ENCODE peak calls at places on chromosomes 4 and X, in ten cellular contexts. One of them, this sample, is unnamed.

GRCh38 chr4:120923201-120923522 is 636 bp upstream of the PRDM5 start:
- ATAC-seq in T-cell: no peak
- ATAC-seq in activated naive CD4-positive, alpha-beta T cell treated with anti-CD3 and anti-CD28 coated beads, Interleukin-2, amount 50 U/mL, for 72 hours: no peak
- ATAC-seq in activated CD8-positive, alpha-beta T cell treated with anti-CD3 and anti-CD28 coated beads, Interleukin-2, amount 10 ng/mL, durations not matched to agents 7 days and 5 days: no peak
- ATAC-seq in activated T-helper 17 cell treated with anti-CD3 and anti-CD28 coated beads, Interleukin-2, amount 50 U/mL, for 72 hours: no peak
- ATAC-seq in central memory CD8-positive, alpha-beta T cell: no peak
- ATAC-seq in body of pancreas: no peak
- ATAC-seq in activated T-cell treated with anti-CD3 and anti-CD28 coated beads, Interleukin-2, amount 50 U/mL, for 72 hours: no peak
- ATAC-seq in effector memory CD8-positive, alpha-beta T cell: no peak
- ATAC-seq in natural killer cell: no peak
- ATAC-seq in this sample: no peak

GRCh38 chr4:153933851-153934688 is 145.2 kb upstream of the SFRP2 start:
- ATAC-seq in natural killer cell: no peak
- ATAC-seq in activated CD8-positive, alpha-beta T cell treated with anti-CD3 and anti-CD28 coated beads, Interleukin-2, amount 10 ng/mL, durations not matched to agents 7 days and 5 days: no peak
- ATAC-seq in T-cell: no peak
- ATAC-seq in activated T-helper 17 cell treated with anti-CD3 and anti-CD28 coated beads, Interleukin-2, amount 50 U/mL, for 72 hours: no peak
- ATAC-seq in activated T-cell treated with anti-CD3 and anti-CD28 coated beads, Interleukin-2, amount 50 U/mL, for 72 hours: no peak
- ATAC-seq in central memory CD8-positive, alpha-beta T cell: no peak
- ATAC-seq in effector memory CD8-positive, alpha-beta T cell: no peak
- ATAC-seq in body of pancreas: peak
- ATAC-seq in activated naive CD4-positive, alpha-beta T cell treated with anti-CD3 and anti-CD28 coated beads, Interleukin-2, amount 50 U/mL, for 72 hours: no peak
- ATAC-seq in this sample: no peak

GRCh38 chr4:57100979-57101629 is 9.1 kb downstream of the IGFBP7 start:
- ATAC-seq in natural killer cell: no peak
- ATAC-seq in activated T-cell treated with anti-CD3 and anti-CD28 coated beads, Interleukin-2, amount 50 U/mL, for 72 hours: no peak
- ATAC-seq in activated T-helper 17 cell treated with anti-CD3 and anti-CD28 coated beads, Interleukin-2, amount 50 U/mL, for 72 hours: no peak
- ATAC-seq in central memory CD8-positive, alpha-beta T cell: no peak
- ATAC-seq in activated naive CD4-positive, alpha-beta T cell treated with anti-CD3 and anti-CD28 coated beads, Interleukin-2, amount 50 U/mL, for 72 hours: no peak
- ATAC-seq in activated CD8-positive, alpha-beta T cell treated with anti-CD3 and anti-CD28 coated beads, Interleukin-2, amount 10 ng/mL, durations not matched to agents 7 days and 5 days: no peak
- ATAC-seq in effector memory CD8-positive, alpha-beta T cell: no peak
- ATAC-seq in T-cell: no peak
- ATAC-seq in body of pancreas: no peak
- ATAC-seq in this sample: no peak

GRCh38 chrX:13373807-13374187 is 53.9 kb upstream of the ATXN3L start:
- ATAC-seq in activated CD8-positive, alpha-beta T cell treated with anti-CD3 and anti-CD28 coated beads, Interleukin-2, amount 10 ng/mL, durations not matched to agents 7 days and 5 days: no peak
- ATAC-seq in effector memory CD8-positive, alpha-beta T cell: no peak
- ATAC-seq in activated T-cell treated with anti-CD3 and anti-CD28 coated beads, Interleukin-2, amount 50 U/mL, for 72 hours: peak
- ATAC-seq in activated naive CD4-positive, alpha-beta T cell treated with anti-CD3 and anti-CD28 coated beads, Interleukin-2, amount 50 U/mL, for 72 hours: no peak
- ATAC-seq in T-cell: no peak
- ATAC-seq in central memory CD8-positive, alpha-beta T cell: no peak
- ATAC-seq in activated T-helper 17 cell treated with anti-CD3 and anti-CD28 coated beads, Interleukin-2, amount 50 U/mL, for 72 hours: peak
- ATAC-seq in body of pancreas: no peak
- ATAC-seq in natural killer cell: no peak
- ATAC-seq in this sample: no peak

GRCh38 chr4:87180767-87181166 is 39.7 kb downstream of the KLHL8 start:
- ATAC-seq in activated T-helper 17 cell treated with anti-CD3 and anti-CD28 coated beads, Interleukin-2, amount 50 U/mL, for 72 hours: no peak
- ATAC-seq in activated CD8-positive, alpha-beta T cell treated with anti-CD3 and anti-CD28 coated beads, Interleukin-2, amount 10 ng/mL, durations not matched to agents 7 days and 5 days: no peak
- ATAC-seq in natural killer cell: no peak
- ATAC-seq in body of pancreas: no peak
- ATAC-seq in T-cell: no peak
- ATAC-seq in central memory CD8-positive, alpha-beta T cell: no peak
- ATAC-seq in effector memory CD8-positive, alpha-beta T cell: no peak
- ATAC-seq in activated T-cell treated with anti-CD3 and anti-CD28 coated beads, Interleukin-2, amount 50 U/mL, for 72 hours: no peak
- ATAC-seq in activated naive CD4-positive, alpha-beta T cell treated with anti-CD3 and anti-CD28 coated beads, Interleukin-2, amount 50 U/mL, for 72 hours: no peak
- ATAC-seq in this sample: no peak

GRCh38 chrX:10017866-10018265 is 50.7 kb downstream of the CLDN34 start:
- ATAC-seq in activated naive CD4-positive, alpha-beta T cell treated with anti-CD3 and anti-CD28 coated beads, Interleukin-2, amount 50 U/mL, for 72 hours: no peak
- ATAC-seq in body of pancreas: no peak
- ATAC-seq in central memory CD8-positive, alpha-beta T cell: no peak
- ATAC-seq in effector memory CD8-positive, alpha-beta T cell: no peak
- ATAC-seq in activated CD8-positive, alpha-beta T cell treated with anti-CD3 and anti-CD28 coated beads, Interleukin-2, amount 10 ng/mL, durations not matched to agents 7 days and 5 days: no peak
- ATAC-seq in activated T-cell treated with anti-CD3 and anti-CD28 coated beads, Interleukin-2, amount 50 U/mL, for 72 hours: no peak
- ATAC-seq in activated T-helper 17 cell treated with anti-CD3 and anti-CD28 coated beads, Interleukin-2, amount 50 U/mL, for 72 hours: no peak
- ATAC-seq in natural killer cell: no peak
- ATAC-seq in T-cell: no peak
- ATAC-seq in this sample: no peak

GRCh38 chr4:99594818-99595217 is 20.2 kb downstream of the MTTP start:
- ATAC-seq in activated CD8-positive, alpha-beta T cell treated with anti-CD3 and anti-CD28 coated beads, Interleukin-2, amount 10 ng/mL, durations not matched to agents 7 days and 5 days: no peak
- ATAC-seq in activated T-cell treated with anti-CD3 and anti-CD28 coated beads, Interleukin-2, amount 50 U/mL, for 72 hours: no peak
- ATAC-seq in central memory CD8-positive, alpha-beta T cell: no peak
- ATAC-seq in T-cell: no peak
- ATAC-seq in body of pancreas: no peak
- ATAC-seq in effector memory CD8-positive, alpha-beta T cell: no peak
- ATAC-seq in activated T-helper 17 cell treated with anti-CD3 and anti-CD28 coated beads, Interleukin-2, amount 50 U/mL, for 72 hours: no peak
- ATAC-seq in natural killer cell: no peak
- ATAC-seq in activated naive CD4-positive, alpha-beta T cell treated with anti-CD3 and anti-CD28 coated beads, Interleukin-2, amount 50 U/mL, for 72 hours: no peak
- ATAC-seq in this sample: no peak

GRCh38 chrX:129323115-129323514 is 200.2 kb downstream of the SMARCA1 start:
- ATAC-seq in effector memory CD8-positive, alpha-beta T cell: no peak
- ATAC-seq in T-cell: no peak
- ATAC-seq in natural killer cell: no peak
- ATAC-seq in activated naive CD4-positive, alpha-beta T cell treated with anti-CD3 and anti-CD28 coated beads, Interleukin-2, amount 50 U/mL, for 72 hours: no peak
- ATAC-seq in central memory CD8-positive, alpha-beta T cell: no peak
- ATAC-seq in activated T-helper 17 cell treated with anti-CD3 and anti-CD28 coated beads, Interleukin-2, amount 50 U/mL, for 72 hours: no peak
- ATAC-seq in activated T-cell treated with anti-CD3 and anti-CD28 coated beads, Interleukin-2, amount 50 U/mL, for 72 hours: no peak
- ATAC-seq in activated CD8-positive, alpha-beta T cell treated with anti-CD3 and anti-CD28 coated beads, Interleukin-2, amount 10 ng/mL, durations not matched to agents 7 days and 5 days: no peak
- ATAC-seq in body of pancreas: no peak
- ATAC-seq in this sample: no peak

GRCh38 chrX:149818652-149819051 is 36.9 kb downstream of the MAGEA9 start:
- ATAC-seq in central memory CD8-positive, alpha-beta T cell: no peak
- ATAC-seq in effector memory CD8-positive, alpha-beta T cell: no peak
- ATAC-seq in activated T-cell treated with anti-CD3 and anti-CD28 coated beads, Interleukin-2, amount 50 U/mL, for 72 hours: peak
- ATAC-seq in activated CD8-positive, alpha-beta T cell treated with anti-CD3 and anti-CD28 coated beads, Interleukin-2, amount 10 ng/mL, durations not matched to agents 7 days and 5 days: no peak
- ATAC-seq in body of pancreas: no peak
- ATAC-seq in activated naive CD4-positive, alpha-beta T cell treated with anti-CD3 and anti-CD28 coated beads, Interleukin-2, amount 50 U/mL, for 72 hours: peak
- ATAC-seq in natural killer cell: no peak
- ATAC-seq in activated T-helper 17 cell treated with anti-CD3 and anti-CD28 coated beads, Interleukin-2, amount 50 U/mL, for 72 hours: peak
- ATAC-seq in T-cell: no peak
- ATAC-seq in this sample: peak

GRCh38 chr4:150251752-150252190 is 173.5 kb downstream of the DCLK2 start:
- ATAC-seq in activated naive CD4-positive, alpha-beta T cell treated with anti-CD3 and anti-CD28 coated beads, Interleukin-2, amount 50 U/mL, for 72 hours: peak
- ATAC-seq in effector memory CD8-positive, alpha-beta T cell: no peak
- ATAC-seq in activated T-cell treated with anti-CD3 and anti-CD28 coated beads, Interleukin-2, amount 50 U/mL, for 72 hours: peak
- ATAC-seq in activated CD8-positive, alpha-beta T cell treated with anti-CD3 and anti-CD28 coated beads, Interleukin-2, amount 10 ng/mL, durations not matched to agents 7 days and 5 days: no peak
- ATAC-seq in T-cell: no peak
- ATAC-seq in central memory CD8-positive, alpha-beta T cell: no peak
- ATAC-seq in body of pancreas: no peak
- ATAC-seq in activated T-helper 17 cell treated with anti-CD3 and anti-CD28 coated beads, Interleukin-2, amount 50 U/mL, for 72 hours: peak
- ATAC-seq in natural killer cell: no peak
- ATAC-seq in this sample: no peak

GRCh38 chr4:150329338-150329737 is 251.1 kb downstream of the DCLK2 start:
- ATAC-seq in activated CD8-positive, alpha-beta T cell treated with anti-CD3 and anti-CD28 coated beads, Interleukin-2, amount 10 ng/mL, durations not matched to agents 7 days and 5 days: no peak
- ATAC-seq in T-cell: no peak
- ATAC-seq in activated naive CD4-positive, alpha-beta T cell treated with anti-CD3 and anti-CD28 coated beads, Interleukin-2, amount 50 U/mL, for 72 hours: no peak
- ATAC-seq in activated T-helper 17 cell treated with anti-CD3 and anti-CD28 coated beads, Interleukin-2, amount 50 U/mL, for 72 hours: no peak
- ATAC-seq in central memory CD8-positive, alpha-beta T cell: no peak
- ATAC-seq in natural killer cell: no peak
- ATAC-seq in body of pancreas: no peak
- ATAC-seq in activated T-cell treated with anti-CD3 and anti-CD28 coated beads, Interleukin-2, amount 50 U/mL, for 72 hours: no peak
- ATAC-seq in effector memory CD8-positive, alpha-beta T cell: no peak
- ATAC-seq in this sample: peak

GRCh38 chr4:77012726-77013125 is 63.1 kb downstream of the CCNI start:
- ATAC-seq in activated CD8-positive, alpha-beta T cell treated with anti-CD3 and anti-CD28 coated beads, Interleukin-2, amount 10 ng/mL, durations not matched to agents 7 days and 5 days: no peak
- ATAC-seq in activated T-helper 17 cell treated with anti-CD3 and anti-CD28 coated beads, Interleukin-2, amount 50 U/mL, for 72 hours: no peak
- ATAC-seq in effector memory CD8-positive, alpha-beta T cell: no peak
- ATAC-seq in body of pancreas: peak
- ATAC-seq in activated T-cell treated with anti-CD3 and anti-CD28 coated beads, Interleukin-2, amount 50 U/mL, for 72 hours: no peak
- ATAC-seq in T-cell: no peak
- ATAC-seq in central memory CD8-positive, alpha-beta T cell: no peak
- ATAC-seq in activated naive CD4-positive, alpha-beta T cell treated with anti-CD3 and anti-CD28 coated beads, Interleukin-2, amount 50 U/mL, for 72 hours: no peak
- ATAC-seq in natural killer cell: no peak
- ATAC-seq in this sample: no peak

GRCh38 chr4:189784651-189785050 is 156.0 kb upstream of the FRG1 start:
- ATAC-seq in T-cell: no peak
- ATAC-seq in activated naive CD4-positive, alpha-beta T cell treated with anti-CD3 and anti-CD28 coated beads, Interleukin-2, amount 50 U/mL, for 72 hours: no peak
- ATAC-seq in natural killer cell: no peak
- ATAC-seq in activated T-cell treated with anti-CD3 and anti-CD28 coated beads, Interleukin-2, amount 50 U/mL, for 72 hours: no peak
- ATAC-seq in effector memory CD8-positive, alpha-beta T cell: no peak
- ATAC-seq in body of pancreas: no peak
- ATAC-seq in activated CD8-positive, alpha-beta T cell treated with anti-CD3 and anti-CD28 coated beads, Interleukin-2, amount 10 ng/mL, durations not matched to agents 7 days and 5 days: no peak
- ATAC-seq in central memory CD8-positive, alpha-beta T cell: no peak
- ATAC-seq in activated T-helper 17 cell treated with anti-CD3 and anti-CD28 coated beads, Interleukin-2, amount 50 U/mL, for 72 hours: no peak
- ATAC-seq in this sample: no peak

GRCh38 chrX:108312938-108313337 is 125.3 kb downstream of the COL4A6 start:
- ATAC-seq in activated naive CD4-positive, alpha-beta T cell treated with anti-CD3 and anti-CD28 coated beads, Interleukin-2, amount 50 U/mL, for 72 hours: no peak
- ATAC-seq in activated T-helper 17 cell treated with anti-CD3 and anti-CD28 coated beads, Interleukin-2, amount 50 U/mL, for 72 hours: no peak
- ATAC-seq in activated T-cell treated with anti-CD3 and anti-CD28 coated beads, Interleukin-2, amount 50 U/mL, for 72 hours: no peak
- ATAC-seq in central memory CD8-positive, alpha-beta T cell: no peak
- ATAC-seq in effector memory CD8-positive, alpha-beta T cell: no peak
- ATAC-seq in activated CD8-positive, alpha-beta T cell treated with anti-CD3 and anti-CD28 coated beads, Interleukin-2, amount 10 ng/mL, durations not matched to agents 7 days and 5 days: no peak
- ATAC-seq in T-cell: no peak
- ATAC-seq in body of pancreas: no peak
- ATAC-seq in natural killer cell: no peak
- ATAC-seq in this sample: peak

GRCh38 chr4:110508827-110509446 is 33.0 kb downstream of the ENPEP start:
- ATAC-seq in activated T-helper 17 cell treated with anti-CD3 and anti-CD28 coated beads, Interleukin-2, amount 50 U/mL, for 72 hours: no peak
- ATAC-seq in central memory CD8-positive, alpha-beta T cell: no peak
- ATAC-seq in effector memory CD8-positive, alpha-beta T cell: no peak
- ATAC-seq in activated naive CD4-positive, alpha-beta T cell treated with anti-CD3 and anti-CD28 coated beads, Interleukin-2, amount 50 U/mL, for 72 hours: no peak
- ATAC-seq in activated T-cell treated with anti-CD3 and anti-CD28 coated beads, Interleukin-2, amount 50 U/mL, for 72 hours: no peak
- ATAC-seq in T-cell: no peak
- ATAC-seq in activated CD8-positive, alpha-beta T cell treated with anti-CD3 and anti-CD28 coated beads, Interleukin-2, amount 10 ng/mL, durations not matched to agents 7 days and 5 days: no peak
- ATAC-seq in natural killer cell: no peak
- ATAC-seq in body of pancreas: no peak
- ATAC-seq in this sample: peak

GRCh38 chr4:20544645-20545044 is 155.6 kb upstream of the PACRGL start:
- ATAC-seq in T-cell: no peak
- ATAC-seq in activated naive CD4-positive, alpha-beta T cell treated with anti-CD3 and anti-CD28 coated beads, Interleukin-2, amount 50 U/mL, for 72 hours: no peak
- ATAC-seq in activated CD8-positive, alpha-beta T cell treated with anti-CD3 and anti-CD28 coated beads, Interleukin-2, amount 10 ng/mL, durations not matched to agents 7 days and 5 days: no peak
- ATAC-seq in central memory CD8-positive, alpha-beta T cell: no peak
- ATAC-seq in activated T-cell treated with anti-CD3 and anti-CD28 coated beads, Interleukin-2, amount 50 U/mL, for 72 hours: no peak
- ATAC-seq in natural killer cell: no peak
- ATAC-seq in body of pancreas: peak
- ATAC-seq in activated T-helper 17 cell treated with anti-CD3 and anti-CD28 coated beads, Interleukin-2, amount 50 U/mL, for 72 hours: no peak
- ATAC-seq in effector memory CD8-positive, alpha-beta T cell: no peak
- ATAC-seq in this sample: no peak

GRCh38 chr4:127211377-127212268 is 421.1 kb upstream of the INTU start:
- ATAC-seq in body of pancreas: no peak
- ATAC-seq in effector memory CD8-positive, alpha-beta T cell: no peak
- ATAC-seq in activated naive CD4-positive, alpha-beta T cell treated with anti-CD3 and anti-CD28 coated beads, Interleukin-2, amount 50 U/mL, for 72 hours: no peak
- ATAC-seq in activated CD8-positive, alpha-beta T cell treated with anti-CD3 and anti-CD28 coated beads, Interleukin-2, amount 10 ng/mL, durations not matched to agents 7 days and 5 days: no peak
- ATAC-seq in central memory CD8-positive, alpha-beta T cell: no peak
- ATAC-seq in activated T-cell treated with anti-CD3 and anti-CD28 coated beads, Interleukin-2, amount 50 U/mL, for 72 hours: no peak
- ATAC-seq in T-cell: no peak
- ATAC-seq in natural killer cell: no peak
- ATAC-seq in activated T-helper 17 cell treated with anti-CD3 and anti-CD28 coated beads, Interleukin-2, amount 50 U/mL, for 72 hours: no peak
- ATAC-seq in this sample: no peak

GRCh38 chr4:3116955-3117354 is 42.5 kb downstream of the HTT start:
- ATAC-seq in natural killer cell: no peak
- ATAC-seq in body of pancreas: no peak
- ATAC-seq in activated T-helper 17 cell treated with anti-CD3 and anti-CD28 coated beads, Interleukin-2, amount 50 U/mL, for 72 hours: no peak
- ATAC-seq in T-cell: no peak
- ATAC-seq in effector memory CD8-positive, alpha-beta T cell: no peak
- ATAC-seq in activated T-cell treated with anti-CD3 and anti-CD28 coated beads, Interleukin-2, amount 50 U/mL, for 72 hours: no peak
- ATAC-seq in activated naive CD4-positive, alpha-beta T cell treated with anti-CD3 and anti-CD28 coated beads, Interleukin-2, amount 50 U/mL, for 72 hours: no peak
- ATAC-seq in central memory CD8-positive, alpha-beta T cell: no peak
- ATAC-seq in activated CD8-positive, alpha-beta T cell treated with anti-CD3 and anti-CD28 coated beads, Interleukin-2, amount 10 ng/mL, durations not matched to agents 7 days and 5 days: no peak
- ATAC-seq in this sample: no peak

GRCh38 chrX:38878674-38879375 is 77.6 kb downstream of the MID1IP1 start:
- ATAC-seq in body of pancreas: no peak
- ATAC-seq in activated CD8-positive, alpha-beta T cell treated with anti-CD3 and anti-CD28 coated beads, Interleukin-2, amount 10 ng/mL, durations not matched to agents 7 days and 5 days: no peak
- ATAC-seq in effector memory CD8-positive, alpha-beta T cell: no peak
- ATAC-seq in T-cell: no peak
- ATAC-seq in natural killer cell: no peak
- ATAC-seq in activated naive CD4-positive, alpha-beta T cell treated with anti-CD3 and anti-CD28 coated beads, Interleukin-2, amount 50 U/mL, for 72 hours: no peak
- ATAC-seq in activated T-cell treated with anti-CD3 and anti-CD28 coated beads, Interleukin-2, amount 50 U/mL, for 72 hours: no peak
- ATAC-seq in activated T-helper 17 cell treated with anti-CD3 and anti-CD28 coated beads, Interleukin-2, amount 50 U/mL, for 72 hours: no peak
- ATAC-seq in central memory CD8-positive, alpha-beta T cell: no peak
- ATAC-seq in this sample: peak

GRCh38 chrX:9420513-9420912 is 44.3 kb upstream of the TBL1X start:
- ATAC-seq in natural killer cell: no peak
- ATAC-seq in activated naive CD4-positive, alpha-beta T cell treated with anti-CD3 and anti-CD28 coated beads, Interleukin-2, amount 50 U/mL, for 72 hours: no peak
- ATAC-seq in central memory CD8-positive, alpha-beta T cell: no peak
- ATAC-seq in activated T-helper 17 cell treated with anti-CD3 and anti-CD28 coated beads, Interleukin-2, amount 50 U/mL, for 72 hours: no peak
- ATAC-seq in effector memory CD8-positive, alpha-beta T cell: no peak
- ATAC-seq in body of pancreas: no peak
- ATAC-seq in activated CD8-positive, alpha-beta T cell treated with anti-CD3 and anti-CD28 coated beads, Interleukin-2, amount 10 ng/mL, durations not matched to agents 7 days and 5 days: no peak
- ATAC-seq in T-cell: no peak
- ATAC-seq in activated T-cell treated with anti-CD3 and anti-CD28 coated beads, Interleukin-2, amount 50 U/mL, for 72 hours: no peak
- ATAC-seq in this sample: no peak

GRCh38 chrX:20639115-20639514 is 372.4 kb upstream of the RPS6KA3 start:
- ATAC-seq in central memory CD8-positive, alpha-beta T cell: no peak
- ATAC-seq in effector memory CD8-positive, alpha-beta T cell: no peak
- ATAC-seq in activated naive CD4-positive, alpha-beta T cell treated with anti-CD3 and anti-CD28 coated beads, Interleukin-2, amount 50 U/mL, for 72 hours: no peak
- ATAC-seq in activated CD8-positive, alpha-beta T cell treated with anti-CD3 and anti-CD28 coated beads, Interleukin-2, amount 10 ng/mL, durations not matched to agents 7 days and 5 days: no peak
- ATAC-seq in body of pancreas: no peak
- ATAC-seq in natural killer cell: no peak
- ATAC-seq in activated T-helper 17 cell treated with anti-CD3 and anti-CD28 coated beads, Interleukin-2, amount 50 U/mL, for 72 hours: no peak
- ATAC-seq in T-cell: no peak
- ATAC-seq in activated T-cell treated with anti-CD3 and anti-CD28 coated beads, Interleukin-2, amount 50 U/mL, for 72 hours: no peak
- ATAC-seq in this sample: no peak

GRCh38 chrX:49829016-49829415 is at the start of gene PAGE4:
- ATAC-seq in activated naive CD4-positive, alpha-beta T cell treated with anti-CD3 and anti-CD28 coated beads, Interleukin-2, amount 50 U/mL, for 72 hours: no peak
- ATAC-seq in T-cell: no peak
- ATAC-seq in central memory CD8-positive, alpha-beta T cell: no peak
- ATAC-seq in activated CD8-positive, alpha-beta T cell treated with anti-CD3 and anti-CD28 coated beads, Interleukin-2, amount 10 ng/mL, durations not matched to agents 7 days and 5 days: no peak
- ATAC-seq in effector memory CD8-positive, alpha-beta T cell: no peak
- ATAC-seq in body of pancreas: no peak
- ATAC-seq in activated T-cell treated with anti-CD3 and anti-CD28 coated beads, Interleukin-2, amount 50 U/mL, for 72 hours: no peak
- ATAC-seq in activated T-helper 17 cell treated with anti-CD3 and anti-CD28 coated beads, Interleukin-2, amount 50 U/mL, for 72 hours: no peak
- ATAC-seq in natural killer cell: no peak
- ATAC-seq in this sample: no peak

This sample was measured in esophagus mucosa.